ENCODE peak calls at places on chromosomes 12 and 14, in seven cellular contexts. G, J, K, X, D, P and Q are unnamed samples.

GRCh38 chr12:49098035-49098451 is 3.4 kb upstream of the DHH start:
- DNase-seq in G (no peak), J (no peak), K (peak; percentile 88), X (peak; percentile 28), D (peak; percentile 30), P (peak; percentile 72), Q (peak; percentile 78)

GRCh38 chr12:31931796-31932715 is 27.2 kb upstream of the RESF1 start:
- DNase-seq in G (no peak), J (no peak), K (no peak), X (no peak), D (no peak), P (no peak), Q (no peak)

GRCh38 chr14:51053157-51053556 is 41.7 kb downstream of the TRIM9 start:
- DNase-seq in G (no peak), J (no peak), K (no peak), X (no peak), D (peak; percentile 13), P (no peak), Q (no peak)

GRCh38 chr12:93894391-93895095 is 217.4 kb downstream of the CRADD start:
- DNase-seq in G (no peak), J (no peak), K (peak; percentile 37), X (no peak), D (peak; percentile 52), P (no peak), Q (peak; percentile 38)

GRCh38 chr12:30624009-30624408 is 71.7 kb downstream of the IPO8 start:
- DNase-seq in G (no peak), J (no peak), K (no peak), X (no peak), D (no peak), P (no peak), Q (no peak)

GRCh38 chr14:38197001-38197760 is 10.5 kb upstream of the SSTR1 start:
- DNase-seq in G (no peak), J (no peak), K (no peak), X (no peak), D (peak; percentile 38), P (no peak), Q (no peak)

GRCh38 chr12:122123051-122123760 is 44.6 kb downstream of the MLXIP start:
- DNase-seq in G (peak; percentile 41), J (no peak), K (peak; percentile 92), X (peak; percentile 63), D (peak; percentile 66), P (peak; percentile 80), Q (peak; percentile 86)

GRCh38 chr12:2624543-2625266 is 170.1 kb upstream of the FKBP4 start:
- DNase-seq in G (peak; percentile 36), J (no peak), K (peak; percentile 89), X (no peak), D (peak; percentile 59), P (peak; percentile 51), Q (peak; percentile 45)

GRCh38 chr12:49946086-49946485 is 4.5 kb upstream of the AQP2 start:
- DNase-seq in G (no peak), J (no peak), K (no peak), X (no peak), D (no peak), P (no peak), Q (no peak)

GRCh38 chr12:51217133-51217967 is 512 bp downstream of the POU6F1 start:
- DNase-seq in G (no peak), J (no peak), K (peak; percentile 75), X (no peak), D (no peak), P (peak; percentile 95), Q (peak; percentile 90)

GRCh38 chr12:6049992-6050391 is 74.5 kb downstream of the VWF start:
- DNase-seq in G (no peak), J (no peak), K (no peak), X (peak; percentile 33), D (no peak), P (peak; percentile 24), Q (no peak)

GRCh38 chr14:46582826-46583225 is 68.8 kb downstream of the RPL10L start:
- DNase-seq in G (no peak), J (no peak), K (no peak), X (no peak), D (no peak), P (no peak), Q (no peak)

GRCh38 chr12:67442347-67442841 is 173.2 kb downstream of the CAND1 start:
- DNase-seq in G (no peak), J (no peak), K (no peak), X (no peak), D (no peak), P (no peak), Q (peak; percentile 49)

GRCh38 chr12:108975024-108975593 is 45.8 kb downstream of the SVOP start:
- DNase-seq in G (no peak), J (no peak), K (no peak), X (no peak), D (no peak), P (no peak), Q (no peak)

GRCh38 chr14:23182372-23183014 is 967 bp downstream of the SLC7A8 start:
- DNase-seq in G (peak; percentile 12), J (no peak), K (peak; percentile 79), X (no peak), D (no peak), P (no peak), Q (no peak)

GRCh38 chr12:132506730-132507538 is 17.0 kb downstream of the FBRSL1 start:
- DNase-seq in G (no peak), J (no peak), K (no peak), X (no peak), D (peak; percentile 77), P (peak; percentile 64), Q (peak; percentile 74)

GRCh38 chr12:114320910-114321309 is 85.0 kb downstream of the TBX5 start:
- DNase-seq in G (no peak), J (no peak), K (no peak), X (no peak), D (no peak), P (no peak), Q (no peak)

GRCh38 chr12:114858388-114859146 is 174.6 kb upstream of the TBX3 start:
- DNase-seq in G (peak; percentile 21), J (no peak), K (no peak), X (peak; percentile 43), D (no peak), P (peak; percentile 24), Q (no peak)

GRCh38 chr14:55075628-55076027 is 24.2 kb downstream of the MAPK1IP1L start:
- DNase-seq in G (no peak), J (no peak), K (no peak), X (no peak), D (peak; percentile 70), P (no peak), Q (no peak)

DNA sequence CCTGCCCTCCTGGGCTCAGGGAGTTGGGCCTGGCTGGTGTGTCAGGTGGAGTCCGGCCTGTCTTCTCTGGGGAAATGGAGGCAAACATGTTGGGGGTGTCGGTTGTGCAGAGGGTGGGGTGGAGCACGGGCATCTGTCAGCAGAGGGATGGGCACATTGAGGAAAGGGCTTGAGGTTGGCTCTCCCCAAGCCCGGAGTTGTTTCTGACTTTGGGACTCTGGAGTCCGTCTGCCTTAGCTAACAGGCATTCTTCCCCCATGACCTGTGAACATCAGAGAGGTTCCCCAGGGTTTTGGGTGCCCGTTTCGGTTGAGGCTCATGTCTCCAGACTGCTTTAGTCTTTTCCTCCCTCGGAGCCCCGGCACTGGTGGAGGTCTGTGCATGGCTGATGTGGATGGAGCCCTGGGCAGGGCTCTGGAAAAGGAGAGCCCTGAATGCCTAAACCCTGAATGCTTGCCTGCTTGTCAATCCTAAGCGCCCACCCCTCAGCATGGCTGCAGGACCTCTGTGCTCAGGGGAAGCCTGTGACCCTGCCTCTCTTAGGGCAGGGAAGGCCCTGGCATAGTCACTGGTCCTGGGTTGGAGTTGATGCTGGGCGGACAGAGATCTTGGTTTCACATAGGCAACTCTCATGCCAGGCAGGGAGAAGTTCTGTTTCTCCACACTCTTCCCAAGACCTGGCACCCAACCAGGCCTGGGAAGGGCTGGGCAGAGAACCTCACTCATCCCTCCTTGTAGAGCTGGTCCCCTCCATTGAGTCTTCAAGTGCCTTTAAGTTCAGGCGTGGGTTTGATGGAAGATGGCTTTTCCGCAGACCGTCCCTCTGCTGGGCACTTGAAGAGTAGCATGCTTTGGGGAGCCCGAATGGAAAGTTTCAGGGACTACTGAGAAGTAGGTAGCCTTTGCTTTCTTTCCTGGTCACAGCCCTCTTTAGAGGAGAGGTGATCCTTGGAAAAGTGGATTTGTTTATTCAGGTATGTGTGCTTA is 13.0 kb downstream of the NYNRIN start:
- DNase-seq in G (peak; percentile 51), J (no peak), K (peak; percentile 56), X (peak; percentile 69), D (peak; percentile 59), P (peak; percentile 52), Q (peak; percentile 77)
- TF ChIP-seq RAD21 in G (peak; percentile 61), J (peak; percentile 62), K (peak; percentile 66), X (peak; percentile 83), D (peak; percentile 69), P (peak; percentile 10), Q (peak; percentile 72)

DNA sequence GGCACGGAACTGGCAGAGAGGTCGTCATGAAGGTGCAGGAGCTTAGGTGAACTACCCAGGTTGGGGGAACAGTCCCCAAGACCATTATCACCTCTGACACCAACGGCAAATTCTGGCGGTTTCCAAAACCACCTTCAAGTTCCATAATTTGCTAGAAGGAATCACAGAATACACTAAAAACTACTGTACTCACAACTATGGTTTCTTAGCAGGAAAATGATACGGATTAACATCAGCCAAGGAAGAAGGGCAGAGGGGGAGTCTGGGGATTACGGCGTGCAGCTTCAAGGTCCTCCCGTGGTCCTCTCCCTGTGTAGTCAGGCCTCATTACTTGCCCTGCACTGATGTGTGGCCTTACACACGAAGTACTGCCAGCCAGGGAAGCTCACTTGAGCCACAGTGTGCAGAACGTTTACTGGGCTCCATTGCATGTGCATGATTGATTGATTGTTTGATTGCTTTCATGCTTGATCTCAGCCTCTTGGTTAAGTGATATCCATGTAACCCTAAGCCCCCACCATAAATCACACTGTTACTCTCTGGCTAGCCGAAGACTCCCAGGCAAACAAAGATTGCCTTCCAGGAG is 813 bp upstream of the STX2 start:
- DNase-seq in G (no peak), J (no peak), K (no peak), X (no peak), D (no peak), P (no peak), Q (no peak)
- H3K9ac ChIP-seq in G (peak overlapping the region; percentile 43), J (no peak overlapping the region), K (no peak overlapping the region), X (peak overlapping the region; percentile 36), D (peak overlapping the region; percentile 40), P (peak overlapping the region; percentile 44), Q (no peak overlapping the region)

GRCh38 chr12:55725556-55725955 is 3.3 kb downstream of the CD63 start:
- DNase-seq in G (no peak), J (no peak), K (no peak), X (no peak), D (no peak), P (no peak), Q (no peak)

GRCh38 chr12:55722948-55723347 is 2.8 kb downstream of the RDH5 start:
- DNase-seq in G (no peak), J (no peak), K (no peak), X (no peak), D (no peak), P (no peak), Q (no peak)

GRCh38 chr12:55723516-55724225 is 3.5 kb downstream of the RDH5 start:
- DNase-seq in G (no peak), J (no peak), K (no peak), X (no peak), D (no peak), P (no peak), Q (no peak)

GRCh38 chr12:55724940-55725309 is 3.9 kb downstream of the CD63 start:
- DNase-seq in G (no peak), J (no peak), K (no peak), X (no peak), D (no peak), P (no peak), Q (no peak)

GRCh38 chr12:55724226-55724939 is 4.2 kb downstream of the RDH5 start:
- DNase-seq in G (no peak), J (no peak), K (peak; percentile 76), X (peak; percentile 60), D (peak; percentile 69), P (peak; percentile 51), Q (peak; percentile 71)
- TF ChIP-seq RAD21 in G (no peak), J (peak; percentile 82), K (peak; percentile 71), X (peak; percentile 69), D (peak; percentile 64), P (peak; percentile 64), Q (peak; percentile 79)

GRCh38 chr12:27177716-27178115 is 66.4 kb upstream of the STK38L start:
- DNase-seq in G (no peak), J (no peak), K (no peak), X (no peak), D (peak; percentile 80), P (no peak), Q (no peak)
- H3K9ac ChIP-seq in G (no peak overlapping the region), J (no peak overlapping the region), K (no peak overlapping the region), X (no peak overlapping the region), D (no peak overlapping the region), P (no peak overlapping the region), Q (no peak overlapping the region)